ENCODE peak calls at places on chromosome 15, in four cellular contexts. One of them, this sample, is unnamed.

GRCh38 chr15:60344987-60345386 is 52.8 kb downstream of the ANXA2 start:
- DNase-seq in lung: no peak
- DNase-seq in AG10803: no peak
- DNase-seq in GM12865: no peak
- DNase-seq in this sample: no peak

GRCh38 chr15:66489179-66489791 is 8.3 kb downstream of the SNAPC5 start:
- DNase-seq in AG10803: no peak
- DNase-seq in GM12865: no peak
- DNase-seq in lung: no peak
- DNase-seq in this sample: no peak

GRCh38 chr15:84992157-84992940 is 10.7 kb downstream of the PDE8A start:
- DNase-seq in AG10803: peak; percentile 53
- DNase-seq in lung: no peak
- DNase-seq in GM12865: no peak
- DNase-seq in this sample: no peak

GRCh38 chr15:48759921-48760320 is 50.9 kb downstream of the CEP152 start:
- DNase-seq in lung: peak; percentile 59
- DNase-seq in AG10803: no peak
- DNase-seq in GM12865: no peak
- DNase-seq in this sample: no peak

GRCh38 chr15:33194237-33194636 is 277 bp downstream of the FMN1 start:
- DNase-seq in GM12865: no peak
- DNase-seq in AG10803: peak; percentile 1
- DNase-seq in lung: no peak
- DNase-seq in this sample: no peak

GRCh38 chr15:71572452-71573053 is 237.8 kb upstream of the NR2E3 start:
- DNase-seq in GM12865: no peak
- DNase-seq in AG10803: no peak
- DNase-seq in lung: peak; percentile 68
- DNase-seq in this sample: no peak

GRCh38 chr15:48352474-48353072 is 21.3 kb downstream of the DUT start:
- DNase-seq in AG10803: peak; percentile 66
- DNase-seq in lung: peak; percentile 46
- DNase-seq in GM12865: peak; percentile 79
- DNase-seq in this sample: peak; percentile 41

GRCh38 chr15:99956022-99956775 is 223.0 kb upstream of the LYSMD4 start:
- DNase-seq in GM12865: no peak
- DNase-seq in lung: no peak
- DNase-seq in AG10803: no peak
- DNase-seq in this sample: no peak

GRCh38 chr15:47552978-47553608 is 164.2 kb upstream of the SEMA6D start:
- DNase-seq in GM12865: no peak
- DNase-seq in AG10803: no peak
- DNase-seq in lung: no peak
- DNase-seq in this sample: no peak

GRCh38 chr15:34099914-34100313 is 1.7 kb downstream of the EMC7 start:
- DNase-seq in AG10803: no peak
- DNase-seq in lung: no peak
- DNase-seq in GM12865: no peak
- DNase-seq in this sample: no peak

GRCh38 chr15:38300395-38300794 is 47.8 kb downstream of the SPRED1 start:
- DNase-seq in lung: no peak
- DNase-seq in AG10803: peak; percentile 28
- DNase-seq in GM12865: peak; percentile 24
- DNase-seq in this sample: no peak

GRCh38 chr15:100199711-100200286 is 142.0 kb downstream of the ADAMTS17 start:
- DNase-seq in lung: no peak
- DNase-seq in AG10803: no peak
- DNase-seq in GM12865: no peak
- DNase-seq in this sample: no peak

GRCh38 chr15:63166219-63166618 is 8.9 kb upstream of the RPS27L start:
- DNase-seq in AG10803: peak; percentile 21
- DNase-seq in GM12865: peak; percentile 26
- DNase-seq in lung: no peak
- DNase-seq in this sample: no peak

GRCh38 chr15:25054329-25054728 is 99.5 kb downstream of the SNRPN start:
- DNase-seq in lung: peak; percentile 24
- DNase-seq in AG10803: no peak
- DNase-seq in GM12865: no peak
- DNase-seq in this sample: no peak

GRCh38 chr15:77059761-77060345 is 11.1 kb downstream of the TSPAN3 start:
- DNase-seq in AG10803: no peak
- DNase-seq in lung: no peak
- DNase-seq in GM12865: peak; percentile 77
- DNase-seq in this sample: peak; percentile 53

GRCh38 chr15:68806220-68807105 is 14.2 kb downstream of the ANP32A start:
- DNase-seq in AG10803: no peak
- DNase-seq in lung: no peak
- DNase-seq in GM12865: no peak
- DNase-seq in this sample: no peak

GRCh38 chr15:65211157-65211982 is at the start of gene CILP:
- DNase-seq in GM12865: no peak
- DNase-seq in AG10803: peak; percentile 22
- DNase-seq in lung: no peak
- DNase-seq in this sample: no peak

GRCh38 chr15:78265752-78266224 is 1.4 kb downstream of the DNAJA4 start:
- DNase-seq in AG10803: peak; percentile 13
- DNase-seq in GM12865: no peak
- DNase-seq in lung: no peak
- DNase-seq in this sample: no peak

GRCh38 chr15:56058986-56059385 is 65.6 kb upstream of the NEDD4 start:
- DNase-seq in GM12865: no peak
- DNase-seq in lung: no peak
- DNase-seq in AG10803: no peak
- DNase-seq in this sample: no peak

GRCh38 chr15:40238927-40239591 is at the start of gene PAK6:
- DNase-seq in AG10803: peak; percentile 15
- DNase-seq in GM12865: peak; percentile 27
- DNase-seq in lung: peak; percentile 51
- DNase-seq in this sample: no peak

GRCh38 chr15:96347181-96348111 is 16.9 kb downstream of the NR2F2 start:
- DNase-seq in GM12865: no peak
- DNase-seq in lung: no peak
- DNase-seq in AG10803: no peak
- DNase-seq in this sample: no peak

GRCh38 chr15:67523337-67523736 is 2.4 kb downstream of the C15orf61 start:
- DNase-seq in lung: no peak
- DNase-seq in GM12865: no peak
- DNase-seq in AG10803: no peak
- DNase-seq in this sample: no peak

GRCh38 chr15:60444289-60444912 is 34.5 kb downstream of the ICE2 start:
- DNase-seq in GM12865: no peak
- DNase-seq in lung: no peak
- DNase-seq in AG10803: peak; percentile 63
- DNase-seq in this sample: no peak

GRCh38 chr15:77025066-77025435 is 30.1 kb downstream of the PSTPIP1 start:
- DNase-seq in AG10803: no peak
- DNase-seq in lung: no peak
- DNase-seq in GM12865: no peak
- DNase-seq in this sample: no peak

GRCh38 chr15:92091155-92091734 is 237.7 kb downstream of the SLCO3A1 start:
- DNase-seq in GM12865: peak; percentile 24
- DNase-seq in AG10803: peak; percentile 17
- DNase-seq in lung: no peak
- DNase-seq in this sample: no peak

GRCh38 chr15:57947781-57948180 is 117.7 kb downstream of the ALDH1A2 start:
- DNase-seq in lung: no peak
- DNase-seq in GM12865: no peak
- DNase-seq in AG10803: no peak
- DNase-seq in this sample: no peak

GRCh38 chr15:41473418-41473817 is 20.3 kb upstream of the ITPKA start:
- DNase-seq in lung: no peak
- DNase-seq in AG10803: no peak
- DNase-seq in GM12865: no peak
- DNase-seq in this sample: no peak

GRCh38 chr15:41480396-41481140 is 13.1 kb upstream of the ITPKA start:
- DNase-seq in GM12865: no peak
- DNase-seq in lung: no peak
- DNase-seq in AG10803: no peak
- DNase-seq in this sample: no peak

GRCh38 chr15:41474436-41474835 is 19.2 kb upstream of the ITPKA start:
- DNase-seq in AG10803: no peak
- DNase-seq in lung: no peak
- DNase-seq in GM12865: no peak
- DNase-seq in this sample: no peak

GRCh38 chr15:41474941-41475340 is 18.7 kb upstream of the ITPKA start:
- DNase-seq in GM12865: no peak
- DNase-seq in lung: no peak
- DNase-seq in AG10803: no peak
- DNase-seq in this sample: no peak

GRCh38 chr15:41476416-41477048 is 17.1 kb upstream of the ITPKA start:
- DNase-seq in lung: no peak
- DNase-seq in AG10803: peak; percentile 54
- DNase-seq in GM12865: no peak
- DNase-seq in this sample: no peak
- TF ChIP-seq CTCF in lung: no peak
- TF ChIP-seq CTCF in AG10803: no peak
- TF ChIP-seq CTCF in GM12865: no peak
- TF ChIP-seq CTCF in this sample: no peak

GRCh38 chr15:70435872-70436271 is 327.5 kb downstream of the UACA start:
- DNase-seq in AG10803: no peak
- DNase-seq in GM12865: peak; percentile 57
- DNase-seq in lung: no peak
- DNase-seq in this sample: peak; percentile 49

GRCh38 chr15:70437882-70438331 is 325.5 kb downstream of the UACA start:
- DNase-seq in lung: no peak
- DNase-seq in AG10803: peak; percentile 5
- DNase-seq in GM12865: no peak
- DNase-seq in this sample: no peak

GRCh38 chr15:70435369-70435768 is 328.0 kb downstream of the UACA start:
- DNase-seq in lung: no peak
- DNase-seq in GM12865: peak; percentile 46
- DNase-seq in AG10803: no peak
- DNase-seq in this sample: peak; percentile 36

GRCh38 chr15:70437089-70437488 is 326.3 kb downstream of the UACA start:
- DNase-seq in lung: no peak
- DNase-seq in AG10803: no peak
- DNase-seq in GM12865: no peak
- DNase-seq in this sample: no peak

DNA sequence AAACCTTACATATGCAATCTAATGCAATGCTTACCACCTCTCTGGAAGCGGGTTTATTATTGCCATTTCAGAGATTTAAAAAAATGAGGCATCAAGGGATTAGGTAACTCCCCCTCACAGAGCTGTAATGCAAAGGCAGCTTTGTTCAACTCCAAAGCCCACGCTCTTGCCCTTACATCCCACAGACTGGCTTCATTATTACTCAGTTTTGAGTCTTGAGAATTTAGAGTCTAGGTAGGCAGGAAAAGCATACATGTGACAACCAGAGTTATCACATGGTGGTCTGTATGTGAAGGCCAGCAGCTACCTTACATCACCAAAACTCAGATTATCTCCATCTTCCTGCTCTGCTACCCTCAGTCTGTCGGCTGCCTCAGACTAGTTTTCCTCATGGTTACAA is 326.9 kb downstream of the UACA start:
- DNase-seq in AG10803: no peak
- DNase-seq in GM12865: peak; percentile 69
- DNase-seq in lung: no peak
- DNase-seq in this sample: peak; percentile 49
- H3K4me3 ChIP-seq in AG10803: no peak overlapping the region
- H3K4me3 ChIP-seq in GM12865: no peak overlapping the region
- H3K4me3 ChIP-seq in lung: no peak overlapping the region
- H3K4me3 ChIP-seq in this sample: no peak overlapping the region

GRCh38 chr15:51912528-51912927 is 59.0 kb downstream of the LEO1 start:
- DNase-seq in lung: no peak
- DNase-seq in AG10803: no peak
- DNase-seq in GM12865: no peak
- DNase-seq in this sample: no peak

GRCh38 chr15:51904931-51905330 is 66.6 kb downstream of the LEO1 start:
- DNase-seq in AG10803: no peak
- DNase-seq in lung: no peak
- DNase-seq in GM12865: no peak
- DNase-seq in this sample: no peak

GRCh38 chr15:51908312-51908711 is 63.3 kb downstream of the LEO1 start:
- DNase-seq in GM12865: no peak
- DNase-seq in lung: no peak
- DNase-seq in AG10803: no peak
- DNase-seq in this sample: no peak

GRCh38 chr15:51909591-51909990 is 62.0 kb downstream of the LEO1 start:
- DNase-seq in AG10803: peak; percentile 17
- DNase-seq in lung: no peak
- DNase-seq in GM12865: no peak
- DNase-seq in this sample: no peak

DNA sequence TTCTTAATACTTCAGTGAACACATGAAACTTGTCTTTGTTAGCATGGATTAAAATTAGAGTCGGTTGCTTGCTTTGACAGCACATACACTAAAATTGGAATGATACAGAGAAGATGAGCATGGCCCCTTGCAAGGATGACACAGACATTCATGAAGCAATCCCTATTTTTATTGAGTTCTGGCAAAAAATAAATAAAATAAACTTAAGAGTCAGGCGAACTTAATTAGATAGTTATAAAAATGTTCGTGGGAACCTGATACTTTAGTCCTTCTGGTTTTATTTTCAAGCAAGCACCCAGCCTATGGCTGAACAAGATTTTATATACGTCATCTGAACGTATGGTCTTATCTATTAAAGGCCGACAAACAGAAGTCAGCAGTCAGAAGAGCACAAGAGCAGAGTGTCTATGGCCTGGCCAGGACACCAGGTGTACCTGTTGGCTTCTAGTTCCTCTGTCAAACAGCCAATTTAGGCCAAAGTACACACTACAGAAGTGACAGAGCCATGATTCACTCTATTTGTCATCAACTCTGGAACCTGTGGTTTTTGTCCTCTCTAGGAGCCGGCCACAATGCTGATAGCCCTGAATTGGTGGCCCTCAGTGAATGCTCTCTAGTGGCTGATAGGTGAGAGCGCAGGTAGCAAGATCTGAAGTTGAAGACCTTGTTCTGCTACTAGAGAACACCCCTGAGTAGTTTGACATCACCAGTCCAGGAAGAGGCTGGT is 64.3 kb downstream of the LEO1 start:
- DNase-seq in AG10803: no peak
- DNase-seq in GM12865: no peak
- DNase-seq in lung: peak; percentile 66
- DNase-seq in this sample: no peak
- TF ChIP-seq CTCF in AG10803: no peak
- TF ChIP-seq CTCF in GM12865: no peak
- TF ChIP-seq CTCF in lung: no peak
- TF ChIP-seq CTCF in this sample: no peak

GRCh38 chr15:41894251-41894790 is 468 bp upstream of the SPTBN5 start:
- DNase-seq in AG10803: no peak
- DNase-seq in lung: no peak
- DNase-seq in GM12865: no peak
- DNase-seq in this sample: no peak
- H3K4me3 ChIP-seq in AG10803: peak overlapping the region; percentile 6
- H3K4me3 ChIP-seq in lung: no peak overlapping the region
- H3K4me3 ChIP-seq in GM12865: peak overlapping the region; percentile 14
- H3K4me3 ChIP-seq in this sample: peak overlapping the region; percentile 4

DNA sequence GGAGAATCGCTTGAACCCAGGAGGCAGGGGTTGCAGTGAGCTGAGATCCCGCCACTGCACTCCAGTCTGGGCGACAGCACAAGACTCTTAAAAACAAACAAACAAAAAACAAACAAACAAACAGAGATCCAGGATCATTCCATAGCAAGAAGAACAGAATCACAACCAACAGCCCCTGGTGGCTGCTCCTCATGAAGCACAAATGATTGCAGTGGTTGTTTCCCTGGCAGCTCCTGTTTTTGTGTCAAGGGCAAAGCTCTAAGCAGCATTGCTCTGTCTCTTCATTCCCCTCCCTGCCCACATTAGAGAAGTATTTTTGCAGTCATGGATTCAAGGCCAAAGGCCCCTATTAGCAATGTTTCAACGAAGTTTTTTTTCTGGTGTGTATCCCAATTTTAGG is 25.8 kb upstream of the BLM start:
- DNase-seq in GM12865: no peak
- DNase-seq in AG10803: peak; percentile 14
- DNase-seq in lung: no peak
- DNase-seq in this sample: no peak
- TF ChIP-seq CTCF in GM12865: no peak
- TF ChIP-seq CTCF in AG10803: peak; percentile 39
- TF ChIP-seq CTCF in lung: no peak
- TF ChIP-seq CTCF in this sample: peak; percentile 20

This sample was measured in GM12864.